ENCODE peak calls at places on chromosomes 16 and 17, in six cellular contexts. M is BE2C, I is RWPE1, D is AG09319, A is vagina, S is epithelial cell of esophagus. B is an unnamed sample.

GRCh38 chr16:53282975-53283946 is 151.0 kb upstream of the RBL2 start:
- DNase-seq in D (no peak), S (peak), M (no peak), I (peak), A (no peak), B (peak)

GRCh38 chr17:19364699-19365498 is 2.4 kb upstream of the B9D1 start:
- DNase-seq in A (no peak), S (peak), D (no peak), I (no peak), M (no peak), B (no peak)

GRCh38 chr17:2412561-2413021 is 11.7 kb upstream of the MNT start:
- DNase-seq in M (peak), S (no peak), D (no peak), A (no peak), I (no peak), B (no peak)

GRCh38 chr17:1260762-1261161 is 9.5 kb upstream of the BHLHA9 start:
- DNase-seq in A (no peak), D (no peak), M (no peak), S (no peak), I (no peak), B (no peak)

GRCh38 chr16:53612003-53612402 is 91.7 kb downstream of the RPGRIP1L start:
- DNase-seq in M (no peak), I (no peak), D (no peak), S (no peak), A (no peak), B (no peak)

GRCh38 chr17:51260960-51261958 is 913 bp downstream of the UTP18 start:
- DNase-seq in I (peak), A (no peak), D (no peak), S (peak), M (peak), B (no peak)

GRCh38 chr17:29574732-29575510 is 6.4 kb downstream of the TP53I13 start:
- DNase-seq in I (no peak), S (no peak), A (no peak), M (no peak), D (no peak), B (no peak)

GRCh38 chr16:10679921-10680320 is 14.8 kb downstream of the TEKT5 start:
- DNase-seq in D (no peak), S (no peak), M (no peak), A (no peak), I (no peak), B (no peak)

GRCh38 chr16:22177968-22178934 is 15.9 kb downstream of the SDR42E2 start:
- DNase-seq in D (no peak), M (no peak), S (no peak), I (no peak), A (no peak), B (no peak)

GRCh38 chr17:73030995-73031394 is 61.5 kb downstream of the SLC39A11 start:
- DNase-seq in M (peak), A (no peak), I (no peak), D (no peak), S (no peak), B (no peak)

GRCh38 chr16:84606081-84606875 is 11.6 kb downstream of the COTL1 start:
- DNase-seq in M (no peak), D (no peak), I (no peak), S (no peak), A (no peak), B (no peak)

GRCh38 chr17:4635823-4636375 is 5.6 kb downstream of the ALOX15 start:
- DNase-seq in A (no peak), S (no peak), M (no peak), D (no peak), I (no peak), B (no peak)

GRCh38 chr17:73524941-73525679 is 119.1 kb downstream of the SDK2 start:
- DNase-seq in M (no peak), S (no peak), A (no peak), I (no peak), D (no peak), B (no peak)

GRCh38 chr17:74840500-74840899 is 19.2 kb downstream of the GRIN2C start:
- DNase-seq in S (no peak), D (no peak), M (no peak), I (no peak), A (no peak), B (no peak)

GRCh38 chr17:79026345-79027273 is 2.6 kb downstream of the C1QTNF1 start:
- DNase-seq in M (no peak), A (no peak), S (peak), D (no peak), I (peak), B (no peak)

GRCh38 chr16:19874816-19875546 is 9.7 kb downstream of the GPRC5B start:
- DNase-seq in I (no peak), D (no peak), M (no peak), S (no peak), A (no peak), B (no peak)

GRCh38 chr17:59761385-59762021 is 54.0 kb downstream of the VMP1 start:
- DNase-seq in D (no peak), A (no peak), I (no peak), S (no peak), M (no peak), B (peak)

GRCh38 chr17:82334622-82335394 is 1.2 kb upstream of the SECTM1 start:
- DNase-seq in I (no peak), A (no peak), S (peak), D (no peak), M (no peak), B (no peak)

GRCh38 chr17:14061666-14062560 is 7.4 kb upstream of the COX10 start:
- DNase-seq in I (peak), S (peak), A (no peak), D (peak), M (no peak), B (peak)

GRCh38 chr16:11994187-11995119 is 17.9 kb downstream of the SNX29 start:
- DNase-seq in D (no peak), S (peak), M (no peak), I (no peak), A (no peak), B (no peak)

GRCh38 chr16:16025214-16025968 is 76.0 kb downstream of the ABCC1 start:
- DNase-seq in S (peak), D (peak), A (no peak), M (no peak), I (no peak), B (peak)

GRCh38 chr17:74567397-74567796 is at the start of gene CD300H:
- DNase-seq in D (no peak), M (no peak), A (no peak), S (no peak), I (no peak), B (no peak)

GRCh38 chr16:49528564-49529150 is 155.1 kb downstream of the C16orf78 start:
- DNase-seq in A (no peak), D (no peak), S (no peak), M (no peak), I (no peak), B (no peak)

GRCh38 chr16:47136101-47136820 is 7.5 kb downstream of the NETO2 start:
- DNase-seq in A (no peak), I (peak), S (peak), M (no peak), D (no peak), B (no peak)

GRCh38 chr16:30369091-30369937 is 980 bp downstream of the TBC1D10B start:
- DNase-seq in I (no peak), S (no peak), M (no peak), D (no peak), A (no peak), B (no peak)

GRCh38 chr16:48244080-48244862 is at the start of gene LONP2:
- DNase-seq in A (no peak), D (peak), M (peak), I (peak), S (peak), B (peak)

GRCh38 chr17:49093131-49093530 is 39.4 kb upstream of the B4GALNT2 start:
- DNase-seq in M (peak), D (no peak), I (no peak), A (no peak), S (no peak), B (no peak)

GRCh38 chr17:38465420-38466345 is 37.4 kb downstream of the ARHGAP23 start:
- DNase-seq in D (no peak), M (no peak), A (no peak), I (no peak), S (peak), B (no peak)

GRCh38 chr16:65224471-65224870 is 102.6 kb upstream of the CDH11 start:
- DNase-seq in A (no peak), I (no peak), S (no peak), D (no peak), M (no peak), B (no peak)

GRCh38 chr17:79922161-79922569 is 82.9 kb upstream of the CBX4 start:
- DNase-seq in D (no peak), A (no peak), I (no peak), S (no peak), M (no peak), B (no peak)

GRCh38 chr17:74235040-74235581 is 21.7 kb downstream of the TTYH2 start:
- DNase-seq in I (no peak), S (no peak), D (no peak), A (no peak), M (no peak), B (no peak)

GRCh38 chr17:35189291-35189690 is 4.9 kb downstream of the SLC35G3 start:
- DNase-seq in A (no peak), I (peak), M (no peak), D (no peak), S (peak), B (no peak)

GRCh38 chr17:9324864-9325263 is 250.8 kb downstream of the STX8 start:
- DNase-seq in S (peak), M (no peak), I (no peak), D (no peak), A (no peak), B (no peak)

GRCh38 chr17:12566281-12567002 is 99.2 kb upstream of the MYOCD start:
- DNase-seq in M (no peak), A (no peak), S (no peak), D (no peak), I (no peak), B (no peak)

GRCh38 chr17:10161392-10161791 is 37.0 kb downstream of the GAS7 start:
- DNase-seq in D (no peak), M (no peak), A (no peak), I (no peak), S (no peak), B (no peak)

GRCh38 chr17:28471127-28471453 is 2.4 kb upstream of the SLC13A2 start:
- DNase-seq in S (peak), M (no peak), D (no peak), I (no peak), A (no peak), B (no peak)
- TF ChIP-seq CTCF in S (no peak), M (no peak), D (no peak), I (no peak), A (no peak), B (no peak)

GRCh38 chr17:17416400-17417360 is 60.1 kb upstream of the MED9 start:
- DNase-seq in M (no peak), I (no peak), S (peak), A (no peak), D (peak), B (no peak)
- TF ChIP-seq CTCF in M (no peak), I (no peak), S (no peak), A (no peak), D (no peak), B (no peak)

DNA sequence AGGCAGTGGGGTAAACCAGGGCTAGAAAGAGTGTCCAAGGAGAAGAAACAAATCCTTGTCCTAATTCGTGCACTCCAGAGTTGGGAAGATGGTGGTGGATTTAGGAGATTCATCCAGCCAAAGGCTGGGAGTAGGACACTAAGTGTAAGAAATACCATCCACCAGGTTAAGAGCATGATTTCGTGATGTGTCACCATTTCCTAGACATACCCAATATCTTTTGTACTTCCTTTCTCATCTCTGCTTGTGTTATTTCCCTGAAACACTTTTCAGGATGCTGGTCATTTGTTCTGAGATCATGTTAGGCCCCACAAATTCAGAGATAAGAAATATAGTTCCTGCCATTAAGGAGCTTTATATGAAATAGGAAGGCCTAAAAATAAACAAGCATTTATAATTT is 106.3 kb upstream of the HLF start:
- DNase-seq in A (no peak), D (no peak), M (no peak), I (no peak), S (peak), B (no peak)
- TF ChIP-seq CTCF in A (no peak), D (no peak), M (no peak), I (no peak), S (no peak), B (no peak)

GRCh38 chr17:40019140-40019991 is 4.1 kb downstream of the CSF3 start:
- DNase-seq in I (peak), D (no peak), A (no peak), S (peak), M (no peak), B (peak)
- TF ChIP-seq CTCF in I (no peak), D (no peak), A (no peak), S (no peak), M (no peak), B (no peak)

B was measured in AG04450.